ENCODE peak calls at places on chromosomes 13 and 19, in nine cellular contexts. U is fibroblast of pulmonary artery; Y is CD4-positive, alpha-beta memory T cell; K is dorsolateral prefrontal cortex; S is colonic mucosa; Z is ascending aorta; W is BE2C; J is HL-60; V is BJ. H is an unnamed sample.

GRCh38 chr19:50695251-50696064 is 24.1 kb downstream of the SHANK1 start:
- DNase-seq in V (no peak), K (peak; percentile 58), Z (no peak), W (peak; percentile 75), J (no peak), S (no peak), U (peak; percentile 17), Y (no peak), H (no peak)

GRCh38 chr13:113157206-113157928 is 1.1 kb upstream of the PROZ start:
- DNase-seq in J (no peak), V (no peak), Z (no peak), W (peak; percentile 39), U (no peak), S (no peak), Y (no peak), K (no peak), H (no peak)

GRCh38 chr13:70985371-70985770 is 877.1 kb upstream of the KLHL1 start:
- DNase-seq in S (no peak), K (no peak), W (no peak), J (no peak), U (no peak), Y (no peak), Z (no peak), V (no peak), H (no peak)

GRCh38 chr13:113918580-113918979 is 54.7 kb upstream of the GAS6 start:
- DNase-seq in Y (no peak), K (peak; percentile 40), W (no peak), S (no peak), J (no peak), U (no peak), V (no peak), Z (no peak), H (no peak)

GRCh38 chr13:21616880-21617279 is 12.9 kb upstream of the MICU2 start:
- DNase-seq in U (no peak), W (no peak), Z (no peak), V (no peak), Y (no peak), J (no peak), K (no peak), S (peak; percentile 37), H (no peak)

GRCh38 chr13:45391926-45392325 is 26.2 kb downstream of the SLC25A30 start:
- DNase-seq in J (no peak), U (no peak), W (no peak), K (no peak), V (no peak), Y (no peak), S (no peak), Z (no peak), H (no peak)

GRCh38 chr13:66984241-66984640 is 245.9 kb downstream of the PCDH9 start:
- DNase-seq in U (peak; percentile 3), K (no peak), S (no peak), J (no peak), V (no peak), W (no peak), Z (no peak), Y (no peak), H (no peak)

GRCh38 chr13:57345526-57345925 is 178.5 kb downstream of the PRR20E start:
- DNase-seq in Z (no peak), K (no peak), U (no peak), J (no peak), S (no peak), Y (no peak), V (no peak), W (no peak), H (no peak)

GRCh38 chr13:79392882-79393563 is 13.0 kb downstream of the RBM26 start:
- DNase-seq in K (no peak), V (no peak), U (no peak), Y (peak; percentile 53), Z (no peak), W (no peak), J (no peak), S (no peak), H (no peak)

GRCh38 chr19:23716792-23717191 is 29.8 kb upstream of the ZNF675 start:
- DNase-seq in K (no peak), J (no peak), U (no peak), V (no peak), Z (no peak), W (no peak), Y (no peak), S (no peak), H (no peak)

GRCh38 chr13:41694902-41695301 is 237.6 kb downstream of the RGCC start:
- DNase-seq in Y (no peak), U (peak; percentile 95), K (no peak), J (no peak), Z (peak; percentile 48), S (peak; percentile 32), W (no peak), V (peak; percentile 95), H (no peak)

GRCh38 chr19:36572593-36573019 is 486 bp downstream of the ZNF529 start:
- DNase-seq in Z (no peak), W (no peak), U (no peak), Y (no peak), S (no peak), V (no peak), J (no peak), K (no peak), H (no peak)

DNA sequence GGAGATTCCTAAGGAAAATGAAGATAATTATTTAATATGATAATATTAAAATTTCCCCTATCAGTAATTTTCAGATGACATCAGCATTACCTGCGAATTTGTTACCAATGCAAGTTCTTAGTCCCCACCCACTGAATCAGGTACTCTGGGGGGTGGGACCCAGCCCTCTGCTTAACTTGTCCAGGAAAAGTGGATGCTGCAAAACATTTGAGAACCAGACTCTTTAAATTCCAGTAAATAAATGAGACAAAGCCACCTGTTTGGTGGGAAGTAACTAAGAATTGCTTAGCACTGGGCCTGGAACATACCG is 495 bp upstream of the ZNF599 start:
- DNase-seq in J (no peak), V (no peak), Z (no peak), S (no peak), K (no peak), Y (no peak), U (no peak), W (no peak), H (no peak)
- H3K4me3 ChIP-seq in J (no peak overlapping the region), V (peak overlapping the region; percentile 80), Z (peak overlapping the region; percentile 80), S (peak overlapping the region; percentile 91), K (peak overlapping the region; percentile 97), Y (no peak overlapping the region), U (peak overlapping the region; percentile 89), W (peak overlapping the region; percentile 72), H (no peak overlapping the region)

GRCh38 chr19:45250216-45250831 is 747 bp upstream of the MARK4 start:
- DNase-seq in S (no peak), U (no peak), W (no peak), Z (no peak), J (no peak), Y (no peak), V (no peak), K (no peak), H (no peak)

GRCh38 chr19:45250832-45251451 is at the start of gene MARK4:
- DNase-seq in Z (no peak), W (peak; percentile 70), Y (peak; percentile 64), K (no peak), U (peak; percentile 49), S (peak; percentile 40), V (no peak), J (peak; percentile 32), H (peak; percentile 30)

GRCh38 chr19:45249261-45250033 is 1.6 kb upstream of the MARK4 start:
- DNase-seq in S (no peak), Y (no peak), V (no peak), J (peak; percentile 11), U (no peak), W (no peak), Z (no peak), K (no peak), H (no peak)

GRCh38 chr19:45253396-45254027 is 2.4 kb downstream of the MARK4 start:
- DNase-seq in S (no peak), Z (no peak), Y (no peak), K (no peak), W (no peak), U (peak; percentile 29), V (no peak), J (no peak), H (no peak)

GRCh38 chr19:45251452-45252354 is 632 bp downstream of the MARK4 start:
- DNase-seq in Z (no peak), V (no peak), U (no peak), J (no peak), W (no peak), K (no peak), Y (peak; percentile 12), S (no peak), H (no peak)
- H3K4me3 ChIP-seq in Z (peak overlapping the region; percentile 83), V (peak overlapping the region; percentile 84), U (peak overlapping the region; percentile 81), J (peak overlapping the region; percentile 71), W (peak overlapping the region; percentile 74), K (peak overlapping the region; percentile 82), Y (peak overlapping the region; percentile 17), S (peak overlapping the region; percentile 81), H (peak overlapping the region; percentile 79)

GRCh38 chr19:55486043-55486970 is 1.3 kb downstream of the NAT14 start:
- DNase-seq in J (no peak), S (no peak), V (no peak), K (no peak), Z (no peak), W (peak; percentile 51), Y (no peak), U (no peak), H (no peak)
- H3K4me3 ChIP-seq in J (no peak overlapping the region), S (no peak overlapping the region), V (peak overlapping the region; percentile 82), K (peak overlapping the region; percentile 85), Z (no peak overlapping the region), W (peak overlapping the region; percentile 68), Y (no peak overlapping the region), U (peak overlapping the region; percentile 67), H (no peak overlapping the region)

GRCh38 chr19:11538232-11539036 is at the start of gene CNN1:
- DNase-seq in K (no peak), J (no peak), S (no peak), U (peak; percentile 74), V (peak; percentile 51), W (peak; percentile 53), Z (peak; percentile 75), Y (no peak), H (no peak)

GRCh38 chr19:11539495-11540365 is 1.1 kb downstream of the CNN1 start:
- DNase-seq in Y (no peak), Z (no peak), W (peak; percentile 73), J (no peak), U (peak; percentile 33), V (no peak), K (no peak), S (no peak), H (no peak)

GRCh38 chr19:11535792-11536595 is 2.7 kb upstream of the CNN1 start:
- DNase-seq in Z (peak; percentile 78), S (peak; percentile 91), U (peak; percentile 90), J (peak; percentile 61), V (peak; percentile 31), K (peak; percentile 85), Y (peak; percentile 82), W (peak; percentile 96), H (peak; percentile 80)

GRCh38 chr19:11541238-11541637 is 2.6 kb downstream of the CNN1 start:
- DNase-seq in Y (no peak), V (no peak), J (no peak), W (no peak), U (no peak), K (no peak), S (no peak), Z (no peak), H (no peak)

DNA sequence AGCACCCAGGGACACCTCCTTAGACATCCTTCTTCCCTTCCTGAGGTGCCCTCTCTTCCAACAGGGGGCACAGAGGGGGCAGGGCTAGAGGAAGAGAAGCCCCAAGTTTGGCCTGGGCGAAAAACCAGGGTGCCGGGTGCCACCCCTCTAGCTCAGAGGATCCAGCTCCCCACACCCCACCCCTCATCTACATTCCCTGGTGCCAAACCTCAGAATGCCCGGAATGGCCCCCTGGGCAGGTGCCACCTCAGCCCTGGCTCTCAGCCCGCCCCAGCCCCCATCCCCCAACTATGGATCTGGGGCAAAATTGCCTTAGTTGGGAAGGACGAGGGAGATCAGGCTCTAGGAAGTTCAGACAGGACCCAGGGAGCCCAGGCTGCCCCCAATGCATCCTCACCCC is 2.0 kb downstream of the CNN1 start:
- DNase-seq in V (no peak), Y (no peak), Z (no peak), W (no peak), S (no peak), J (no peak), K (no peak), U (no peak), H (no peak)
- H3K4me3 ChIP-seq in V (no peak overlapping the region), Y (no peak overlapping the region), Z (peak overlapping the region; percentile 58), W (no peak overlapping the region), S (no peak overlapping the region), J (no peak overlapping the region), K (no peak overlapping the region), U (no peak overlapping the region), H (no peak overlapping the region)

H was measured in effector memory CD4-positive, alpha-beta T cell.